ENCODE peak calls at places on chromosomes 11 and 22, in eight cellular contexts. P, A, S, R, Q, Z, F and G are unnamed samples. For H3K9me3, the result is how much of the 10 kb centered on the place peaks cover.

GRCh38 chr11:69881467-69882269 is 62.5 kb upstream of the FGF3 start:
- DNase-seq in P (no peak), A (no peak), S (no peak), R (no peak), Q (no peak), Z (no peak), F (peak), G (peak)

GRCh38 chr11:111734383-111735261 is 31.6 kb downstream of the PPP2R1B start:
- DNase-seq in P (no peak), A (no peak), S (no peak), R (no peak), Q (no peak), Z (no peak), F (no peak), G (no peak)

GRCh38 chr22:16949561-16949960 is 58.5 kb downstream of the GAB4 start:
- DNase-seq in P (no peak), A (no peak), S (no peak), R (no peak), Q (no peak), Z (no peak), F (no peak), G (no peak)

GRCh38 chr11:6611092-6612007 is 666 bp downstream of the TAF10 start:
- DNase-seq in P (no peak), A (peak), S (peak), R (no peak), Q (peak), Z (peak), F (no peak), G (peak)

GRCh38 chr22:40512426-40513136 is 123.9 kb downstream of the MRTFA start:
- DNase-seq in P (no peak), A (no peak), S (peak), R (peak), Q (no peak), Z (peak), F (no peak), G (no peak)

GRCh38 chr11:98365185-98365584 is 655.6 kb upstream of the CNTN5 start:
- DNase-seq in P (no peak), A (no peak), S (no peak), R (no peak), Q (no peak), Z (no peak), F (no peak), G (no peak)

GRCh38 chr11:11798586-11799438 is 43.0 kb upstream of the USP47 start:
- DNase-seq in P (peak), A (peak), S (peak), R (peak), Q (peak), Z (peak), F (peak), G (peak)

GRCh38 chr11:34826384-34826726 is 89.8 kb downstream of the APIP start:
- DNase-seq in P (no peak), A (no peak), S (no peak), R (no peak), Q (no peak), Z (no peak), F (no peak), G (no peak)

GRCh38 chr22:23082534-23083314 is 12.4 kb downstream of the GNAZ start:
- DNase-seq in P (no peak), A (no peak), S (no peak), R (no peak), Q (no peak), Z (no peak), F (no peak), G (no peak)

GRCh38 chr11:6531267-6531752 is 34.2 kb downstream of the DNHD1 start:
- DNase-seq in P (no peak), A (no peak), S (no peak), R (peak), Q (no peak), Z (peak), F (no peak), G (no peak)

GRCh38 chr22:24400726-24401596 is 26.4 kb upstream of the ADORA2A start:
- DNase-seq in P (no peak), A (no peak), S (no peak), R (no peak), Q (peak), Z (peak), F (no peak), G (no peak)

GRCh38 chr11:72238492-72239295 is 5.3 kb downstream of the PHOX2A start:
- DNase-seq in P (no peak), A (no peak), S (no peak), R (no peak), Q (no peak), Z (no peak), F (no peak), G (no peak)

GRCh38 chr11:65115361-65116082 is 2.0 kb downstream of the ZNHIT2 start:
- DNase-seq in P (no peak), A (no peak), S (no peak), R (no peak), Q (no peak), Z (no peak), F (no peak), G (no peak)

GRCh38 chr11:128904872-128905344 is 13.8 kb downstream of the KCNJ5 start:
- DNase-seq in P (no peak), A (no peak), S (peak), R (peak), Q (peak), Z (no peak), F (no peak), G (no peak)

GRCh38 chr11:120181446-120181992 is 29.3 kb upstream of the OAF start:
- DNase-seq in P (no peak), A (no peak), S (no peak), R (no peak), Q (peak), Z (no peak), F (no peak), G (no peak)

GRCh38 chr11:91850533-91851305 is 373.9 kb upstream of the FAT3 start:
- DNase-seq in P (no peak), A (no peak), S (no peak), R (no peak), Q (no peak), Z (no peak), F (no peak), G (no peak)

GRCh38 chr11:91846664-91847063 is 378.0 kb upstream of the FAT3 start:
- DNase-seq in P (no peak), A (no peak), S (no peak), R (no peak), Q (no peak), Z (no peak), F (no peak), G (no peak)

GRCh38 chr11:91851908-91852307 is 372.7 kb upstream of the FAT3 start:
- DNase-seq in P (no peak), A (no peak), S (no peak), R (no peak), Q (no peak), Z (no peak), F (no peak), G (no peak)

GRCh38 chr11:91846002-91846401 is 378.6 kb upstream of the FAT3 start:
- DNase-seq in P (no peak), A (no peak), S (no peak), R (no peak), Q (no peak), Z (no peak), F (no peak), G (no peak)
- H3K9me3 ChIP-seq in P (under half), A (under half), S (under half), R (under half), Q (under half), Z (under half), F (under half), G (under half)

GRCh38 chr11:36073411-36074203 is 129.7 kb downstream of the LDLRAD3 start:
- DNase-seq in P (no peak), A (no peak), S (peak), R (no peak), Q (peak), Z (peak), F (no peak), G (peak)
- H3K27ac ChIP-seq in P (no peak), A (no peak), S (no peak), R (no peak), Q (peak), Z (peak), F (no peak), G (no peak)

GRCh38 chr11:77474509-77475070 is 696 bp upstream of the PAK1 start:
- DNase-seq in P (no peak), A (no peak), S (peak), R (no peak), Q (no peak), Z (no peak), F (no peak), G (no peak)

GRCh38 chr11:77475206-77475605 is 1.3 kb upstream of the PAK1 start:
- DNase-seq in P (no peak), A (no peak), S (no peak), R (no peak), Q (no peak), Z (no peak), F (no peak), G (no peak)

GRCh38 chr11:77473801-77474508 is at the start of gene PAK1:
- DNase-seq in P (peak), A (peak), S (peak), R (peak), Q (peak), Z (peak), F (peak), G (peak)

DNA sequence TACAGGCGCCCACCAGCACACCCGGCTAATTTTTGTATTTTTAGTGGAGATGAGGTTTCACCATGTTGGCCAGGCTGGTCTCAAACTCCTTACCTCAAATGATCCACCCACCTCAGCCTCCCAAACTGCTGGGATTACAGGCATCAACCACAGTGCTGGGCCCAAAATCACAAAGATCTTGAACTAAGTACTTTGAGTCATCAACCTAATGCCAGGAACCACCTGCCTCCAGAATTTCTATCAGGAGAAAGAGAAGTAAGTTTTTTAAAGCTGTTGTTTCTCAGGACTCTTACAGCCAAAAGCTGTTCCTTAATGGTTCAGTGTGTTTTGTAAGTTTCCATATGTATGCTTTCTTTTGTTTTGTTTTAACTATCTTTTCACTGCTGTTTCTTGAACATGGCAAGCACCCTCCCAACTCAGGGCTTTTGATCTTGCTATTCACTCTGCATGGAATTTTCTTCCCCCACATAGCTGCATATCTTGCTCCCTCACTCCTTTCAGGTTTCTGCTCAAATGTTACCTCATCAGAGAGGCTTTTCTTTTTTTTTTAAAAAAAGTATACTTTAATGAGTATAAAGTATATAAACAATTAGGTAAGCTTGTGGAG is 6.0 kb upstream of the PAK1 start:
- DNase-seq in P (no peak), A (no peak), S (no peak), R (no peak), Q (no peak), Z (no peak), F (no peak), G (no peak)
- H3K9me3 ChIP-seq in P (under half), A (under half), S (under half), R (under half), Q (under half), Z (under half), F (under half), G (under half)

GRCh38 chr11:123214396-123214795 is 19.3 kb upstream of the CLMP start:
- DNase-seq in P (no peak), A (no peak), S (no peak), R (no peak), Q (no peak), Z (no peak), F (no peak), G (no peak)

GRCh38 chr11:123211134-123211879 is 16.3 kb upstream of the CLMP start:
- DNase-seq in P (no peak), A (no peak), S (no peak), R (no peak), Q (no peak), Z (no peak), F (no peak), G (no peak)

GRCh38 chr11:123211981-123212380 is 16.9 kb upstream of the CLMP start:
- DNase-seq in P (no peak), A (no peak), S (no peak), R (no peak), Q (no peak), Z (peak), F (no peak), G (no peak)

GRCh38 chr11:123213307-123213708 is 18.3 kb upstream of the CLMP start:
- DNase-seq in P (no peak), A (no peak), S (no peak), R (no peak), Q (no peak), Z (no peak), F (no peak), G (no peak)

DNA sequence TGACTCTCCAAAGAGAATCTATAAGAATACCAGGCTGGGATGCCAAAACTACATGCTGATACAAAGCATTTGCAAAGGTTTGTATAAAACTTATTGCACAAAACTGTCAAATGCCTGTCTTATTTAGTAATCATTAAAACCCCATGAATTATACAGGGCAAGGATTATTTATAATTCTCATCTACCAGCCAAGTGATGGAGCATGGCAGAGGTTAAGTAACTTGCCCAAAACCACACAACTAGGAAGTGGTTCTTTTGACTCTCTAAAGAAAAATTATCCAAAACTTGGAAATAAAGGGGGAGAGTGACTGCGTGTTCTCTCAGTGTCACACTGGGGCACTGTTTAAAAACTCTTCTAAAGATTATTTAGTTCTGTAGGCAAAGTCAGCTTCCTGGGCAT is 17.4 kb upstream of the CLMP start:
- DNase-seq in P (no peak), A (no peak), S (no peak), R (no peak), Q (no peak), Z (no peak), F (no peak), G (no peak)
- H3K27ac ChIP-seq in P (no peak), A (no peak), S (no peak), R (no peak), Q (no peak), Z (no peak), F (no peak), G (no peak)

GRCh38 chr11:70951139-70951804 is 301.1 kb downstream of the SHANK2 start:
- DNase-seq in P (no peak), A (no peak), S (no peak), R (no peak), Q (no peak), Z (no peak), F (no peak), G (no peak)
- H3K9me3 ChIP-seq in P (under half), A (under half), S (under half), R (under half), Q (under half), Z (under half), F (under half), G (under half)

GRCh38 chr22:30943368-30943767 is 25.2 kb downstream of the MORC2 start:
- DNase-seq in P (no peak), A (peak), S (no peak), R (no peak), Q (no peak), Z (no peak), F (no peak), G (no peak)
- H3K27ac ChIP-seq in P (no peak), A (no peak), S (no peak), R (no peak), Q (no peak), Z (no peak), F (no peak), G (no peak)

GRCh38 chr11:1852885-1853284 is at the start of gene LSP1:
- DNase-seq in P (no peak), A (peak), S (no peak), R (no peak), Q (peak), Z (no peak), F (no peak), G (peak)
- H3K9me3 ChIP-seq in P (under half), A (under half), S (under half), R (under half), Q (under half), Z (under half), F (under half), G (under half)

GRCh38 chr22:37425800-37426531 is 1.3 kb downstream of the ELFN2 start:
- DNase-seq in P (no peak), A (no peak), S (no peak), R (no peak), Q (no peak), Z (peak), F (no peak), G (no peak)
- H3K27ac ChIP-seq in P (no peak), A (no peak), S (no peak), R (peak), Q (no peak), Z (peak), F (no peak), G (no peak)

DNA sequence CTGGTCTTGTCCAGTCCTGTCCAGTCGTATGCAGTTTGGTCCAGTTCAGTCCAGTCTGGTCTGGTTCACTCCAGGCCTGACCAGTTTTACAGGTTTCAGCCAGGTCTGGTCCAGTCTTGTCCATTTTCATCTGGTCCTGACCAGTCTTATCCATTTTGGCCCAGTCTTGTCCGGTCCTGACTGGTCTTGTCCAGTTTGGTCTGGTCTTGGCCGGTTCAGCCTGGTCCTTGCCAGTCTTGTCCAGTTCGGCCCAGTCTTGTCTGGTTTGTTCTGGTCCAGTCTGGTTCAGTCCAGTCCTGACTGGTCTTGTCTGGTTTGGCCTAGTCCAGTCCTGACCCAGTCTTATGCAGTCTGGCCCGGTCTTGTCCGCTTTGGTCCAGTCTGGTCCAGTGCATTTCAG is 380.2 kb downstream of the OR4C45 start:
- DNase-seq in P (no peak), A (no peak), S (no peak), R (no peak), Q (peak), Z (no peak), F (no peak), G (peak)
- H3K9me3 ChIP-seq in P (under half), A (under half), S (under half), R (under half), Q (under half), Z (under half), F (under half), G (half or more)

DNA sequence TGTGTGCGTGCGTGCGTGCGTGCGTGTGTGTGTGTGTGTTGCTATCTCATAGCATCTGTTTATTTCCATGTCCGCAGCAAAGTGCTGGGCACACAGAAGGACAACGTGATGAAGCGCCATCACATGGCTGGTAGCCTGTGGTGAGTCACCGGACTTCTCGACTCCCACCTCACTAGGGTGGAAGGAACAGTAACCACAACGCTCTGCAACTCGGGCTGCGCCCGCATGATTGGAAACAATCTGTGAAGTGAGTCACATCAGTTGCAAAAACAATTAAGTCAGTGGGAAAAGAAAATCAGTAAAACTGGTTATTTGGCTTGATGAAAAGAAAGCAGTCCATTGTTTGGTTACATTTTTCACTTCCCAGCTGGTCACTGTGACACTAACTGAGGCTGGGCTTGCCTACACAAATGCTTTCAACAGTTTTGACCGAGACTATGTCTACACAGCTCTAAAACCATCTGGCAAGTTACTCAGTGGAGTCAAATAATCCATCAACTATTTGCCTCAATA is 437.3 kb upstream of the CADM1 start:
- DNase-seq in P (no peak), A (no peak), S (peak), R (no peak), Q (no peak), Z (peak), F (no peak), G (peak)
- H3K27ac ChIP-seq in P (peak), A (no peak), S (no peak), R (no peak), Q (no peak), Z (peak), F (no peak), G (no peak)